ENCODE peak calls at places on chromosomes 4 and X, in four cellular contexts. N is iris pigment epithelial cell; E is amygdala; P is activated T-helper 1 cell treated with anti-CD3 and anti-CD28 coated beads, Interleukin-2, amount 50 U/mL, for 16 hours. L is an unnamed sample.

GRCh38 chr4:24896977-24897376 is 15.9 kb downstream of the CCDC149 start:
- DNase-seq in E (peak), P (no peak), N (no peak), L (no peak)

GRCh38 chr4:153204247-153205027 is at the start of gene TRIM2:
- DNase-seq in E (peak), P (no peak), N (peak), L (peak)

GRCh38 chr4:109303141-109303499 is 662 bp upstream of the COL25A1 start:
- DNase-seq in P (no peak), N (peak), E (no peak), L (peak)

GRCh38 chrX:39762266-39762841 is 335.4 kb downstream of the BCOR start:
- DNase-seq in P (no peak), N (peak), E (no peak), L (peak)

GRCh38 chr4:2248044-2248780 is 6.3 kb upstream of the HAUS3 start:
- DNase-seq in E (no peak), P (no peak), N (no peak), L (no peak)

GRCh38 chrX:22220941-22221340 is 51.8 kb upstream of the CBLL2 start:
- DNase-seq in P (no peak), E (no peak), N (peak), L (peak)

GRCh38 chrX:155094468-155095061 is 23.3 kb downstream of the BRCC3 start:
- DNase-seq in P (no peak), N (peak), E (no peak), L (peak)

GRCh38 chrX:153214934-153215333 is 35.9 kb downstream of the MAGEA1 start:
- DNase-seq in E (no peak), N (no peak), P (no peak), L (no peak)

GRCh38 chrX:69993494-69993893 is 56.2 kb downstream of the AWAT2 start:
- DNase-seq in E (no peak), N (no peak), P (no peak), L (no peak)

GRCh38 chr4:85967872-85968271 is 392.0 kb downstream of the MAPK10 start:
- DNase-seq in E (no peak), P (no peak), N (peak), L (no peak)

GRCh38 chrX:20421275-20421674 is 154.6 kb upstream of the RPS6KA3 start:
- DNase-seq in E (no peak), P (no peak), N (peak), L (no peak)

GRCh38 chr4:70654605-70655011 is 11.7 kb downstream of the JCHAIN start:
- DNase-seq in N (peak), P (no peak), E (no peak), L (no peak)

GRCh38 chr4:98932539-98932938 is 3.6 kb upstream of the EIF4E start:
- DNase-seq in E (no peak), N (peak), P (no peak), L (peak)

GRCh38 chr4:142817442-142817841 is 28.7 kb downstream of the INPP4B start:
- DNase-seq in P (no peak), N (peak), E (no peak), L (peak)

GRCh38 chrX:1249101-1249887 is 19.3 kb upstream of the CSF2RA start:
- DNase-seq in P (peak), N (peak), E (no peak), L (peak)

GRCh38 chr4:121829511-121829910 is 5.8 kb upstream of the CCNA2 start:
- DNase-seq in N (peak), P (no peak), E (no peak), L (no peak)

GRCh38 chr4:138952405-138952804 is 63.2 kb upstream of the NOCT start:
- DNase-seq in E (no peak), N (no peak), P (peak), L (peak)

GRCh38 chr4:177862541-177863176 is 420.4 kb upstream of the AGA start:
- DNase-seq in P (no peak), E (no peak), N (no peak), L (no peak)

GRCh38 chr4:116015549-116015948 is 902.1 kb upstream of the NDST4 start:
- DNase-seq in P (no peak), E (no peak), N (no peak), L (no peak)

GRCh38 chrX:109347618-109348017 is 134.3 kb downstream of the GUCY2F start:
- DNase-seq in E (no peak), N (peak), P (no peak), L (peak)

GRCh38 chr4:40915318-40916217 is 165.8 kb downstream of the NSUN7 start:
- DNase-seq in N (peak), E (no peak), P (no peak), L (no peak)

GRCh38 chr4:121375262-121375661 is 5.6 kb downstream of the QRFPR start:
- DNase-seq in P (no peak), N (peak), E (no peak), L (peak)

GRCh38 chr4:58247792-58248191 is 1137.6 kb upstream of the IGFBP7 start:
- DNase-seq in P (no peak), E (no peak), N (no peak), L (no peak)

GRCh38 chr4:183165371-183165770 is 66.3 kb downstream of the WWC2 start:
- DNase-seq in E (no peak), N (peak), P (no peak), L (no peak)